ENCODE peak calls at places on chromosomes 5 and 9, in ten cellular contexts. A, F, K, I, P, Z, W, B, U and D are unnamed samples.

GRCh38 chr9:16870606-16871357 is at the start of gene BNC2:
- DNase-seq in Z (no peak), P (peak; percentile 57), F (peak; percentile 36), B (no peak), W (peak; percentile 49), I (peak; percentile 68), K (peak; percentile 27), U (peak; percentile 67), A (peak; percentile 60), D (no peak)

GRCh38 chr9:88988796-88989641 is 2.2 kb upstream of the S1PR3 start:
- DNase-seq in W (no peak), K (no peak), Z (no peak), F (no peak), I (peak; percentile 41), A (peak; percentile 69), P (no peak), B (no peak), U (peak; percentile 77), D (peak; percentile 30)

GRCh38 chr9:125233678-125234077 is 7.5 kb downstream of the HSPA5 start:
- DNase-seq in B (no peak), U (peak; percentile 99), F (peak; percentile 19), Z (peak; percentile 55), I (no peak), A (peak; percentile 100), P (no peak), W (peak; percentile 43), K (no peak), D (no peak)

GRCh38 chr9:114487607-114488300 is 17.5 kb downstream of the WHRN start:
- DNase-seq in P (no peak), F (peak; percentile 78), W (peak; percentile 86), I (peak; percentile 63), K (peak; percentile 66), Z (peak; percentile 57), A (peak; percentile 69), U (peak; percentile 83), B (peak; percentile 68), D (peak; percentile 73)

GRCh38 chr9:3659647-3660046 is 133.8 kb upstream of the RFX3 start:
- DNase-seq in I (no peak), P (no peak), K (no peak), F (no peak), B (no peak), A (no peak), W (no peak), Z (no peak), U (no peak), D (no peak)

GRCh38 chr9:112193562-112194288 is 18.6 kb upstream of the SUSD1 start:
- DNase-seq in P (no peak), U (peak; percentile 14), B (no peak), K (no peak), I (no peak), A (no peak), Z (no peak), W (no peak), F (no peak), D (no peak)

GRCh38 chr9:134556531-134557068 is 85.0 kb upstream of the COL5A1 start:
- DNase-seq in P (no peak), Z (no peak), B (no peak), I (no peak), W (no peak), U (no peak), K (no peak), A (peak; percentile 45), F (no peak), D (no peak)

GRCh38 chr5:34789021-34789531 is 49.9 kb upstream of the TTC23L start:
- DNase-seq in W (no peak), P (no peak), I (no peak), U (peak; percentile 50), F (peak; percentile 16), Z (no peak), A (peak; percentile 47), K (no peak), B (no peak), D (peak; percentile 5)

GRCh38 chr9:101530076-101530711 is 3.5 kb upstream of the RNF20 start:
- DNase-seq in I (peak; percentile 61), B (peak; percentile 74), U (peak; percentile 81), W (peak; percentile 89), Z (peak; percentile 71), P (peak; percentile 28), K (peak; percentile 76), F (peak; percentile 75), A (peak; percentile 82), D (peak; percentile 85)

GRCh38 chr5:61362796-61363364 is 30.8 kb downstream of the ZSWIM6 start:
- DNase-seq in K (no peak), Z (peak; percentile 8), U (peak; percentile 77), A (peak; percentile 40), F (no peak), I (no peak), W (no peak), P (no peak), B (no peak), D (peak; percentile 13)

GRCh38 chr5:125492977-125493376 is 746.5 kb upstream of the ZNF608 start:
- DNase-seq in U (no peak), Z (no peak), B (no peak), P (no peak), I (no peak), W (no peak), K (no peak), F (no peak), A (no peak), D (no peak)

GRCh38 chr5:96247097-96247675 is 185.9 kb downstream of the PCSK1 start:
- DNase-seq in Z (no peak), I (no peak), K (no peak), P (no peak), B (no peak), A (peak; percentile 78), F (peak; percentile 55), U (peak; percentile 68), W (no peak), D (no peak)

GRCh38 chr5:72363146-72363802 is 43.1 kb downstream of the PTCD2 start:
- DNase-seq in W (no peak), Z (peak; percentile 11), B (no peak), K (no peak), U (peak; percentile 84), P (no peak), A (peak; percentile 87), F (no peak), I (no peak), D (no peak)

GRCh38 chr5:136182618-136183017 is 10.3 kb downstream of the SMIM32 start:
- DNase-seq in Z (no peak), A (peak; percentile 47), F (no peak), U (no peak), I (no peak), P (no peak), W (no peak), K (no peak), B (no peak), D (no peak)

GRCh38 chr5:142426129-142426641 is 101.4 kb upstream of the SPRY4 start:
- DNase-seq in P (no peak), U (no peak), B (peak; percentile 37), I (no peak), F (peak; percentile 28), Z (no peak), W (peak; percentile 15), A (peak; percentile 63), K (no peak), D (no peak)

GRCh38 chr5:12793373-12793772 is 889.1 kb upstream of the CTNND2 start:
- DNase-seq in U (no peak), B (no peak), W (no peak), P (no peak), K (no peak), F (no peak), Z (no peak), I (no peak), A (no peak), D (no peak)

GRCh38 chr5:168076561-168076991 is 214.9 kb upstream of the WWC1 start:
- DNase-seq in P (no peak), B (no peak), F (no peak), W (no peak), A (peak; percentile 13), K (no peak), Z (peak; percentile 22), I (no peak), U (peak; percentile 77), D (peak; percentile 36)

GRCh38 chr5:172076783-172077244 is 70.4 kb upstream of the FBXW11 start:
- DNase-seq in F (peak; percentile 16), A (peak; percentile 48), W (no peak), P (no peak), U (peak; percentile 96), K (no peak), B (peak; percentile 4), I (no peak), Z (no peak), D (no peak)

GRCh38 chr9:134940236-134941208 is 22.8 kb upstream of the FCN1 start:
- DNase-seq in Z (no peak), I (no peak), F (no peak), B (no peak), P (no peak), U (no peak), W (no peak), K (no peak), A (no peak), D (no peak)

GRCh38 chr5:126417178-126417577 is 6.0 kb upstream of the GRAMD2B start:
- DNase-seq in Z (no peak), F (no peak), W (no peak), B (no peak), U (no peak), A (no peak), K (no peak), I (no peak), P (no peak), D (no peak)

GRCh38 chr5:58505502-58505901 is 14.3 kb downstream of the GAPT start:
- DNase-seq in A (no peak), K (no peak), U (no peak), W (no peak), P (no peak), B (no peak), F (no peak), I (no peak), Z (no peak), D (no peak)